ENCODE peak calls at places on chromosomes 11 and 22, in six cellular contexts. F is K562, P is IMR-90, U is A549, L is HepG2, E is GM12878. O is an unnamed sample.

GRCh38 chr11:68035266-68035876 is 3.5 kb upstream of the TCIRG1 start:
- DNase-seq in F (no peak), P (no peak), U (no peak), L (no peak), E (no peak), O (no peak)

GRCh38 chr11:128448487-128448886 is 138.9 kb downstream of the ETS1 start:
- DNase-seq in F (no peak), P (peak), U (peak), L (peak), E (no peak), O (no peak)

GRCh38 chr11:102560555-102561011 is 30.0 kb upstream of the MMP7 start:
- DNase-seq in F (no peak), P (peak), U (no peak), L (no peak), E (peak), O (no peak)

GRCh38 chr11:133239530-133239929 is 292.8 kb downstream of the OPCML start:
- DNase-seq in F (no peak), P (no peak), U (no peak), L (no peak), E (no peak), O (no peak)

GRCh38 chr11:45355706-45356041 is 69.5 kb upstream of the SYT13 start:
- DNase-seq in F (no peak), P (no peak), U (no peak), L (no peak), E (no peak), O (no peak)

GRCh38 chr11:64592656-64593055 is 1.6 kb downstream of the SLC22A12 start:
- DNase-seq in F (no peak), P (no peak), U (no peak), L (no peak), E (no peak), O (no peak)

GRCh38 chr11:97893612-97894011 is 1127.1 kb upstream of the CNTN5 start:
- DNase-seq in F (no peak), P (no peak), U (no peak), L (no peak), E (no peak), O (no peak)

GRCh38 chr11:131246589-131247164 is 123.7 kb upstream of the NTM start:
- DNase-seq in F (peak), P (no peak), U (peak), L (peak), E (no peak), O (peak)

GRCh38 chr11:69166186-69167115 is 10.7 kb downstream of the SMIM38 start:
- DNase-seq in F (peak), P (peak), U (peak), L (peak), E (peak), O (peak)

GRCh38 chr11:95991545-95991944 is 67.6 kb upstream of the MTMR2 start:
- DNase-seq in F (no peak), P (peak), U (no peak), L (no peak), E (no peak), O (no peak)

GRCh38 chr11:131290111-131290510 is 80.3 kb upstream of the NTM start:
- DNase-seq in F (no peak), P (no peak), U (no peak), L (no peak), E (no peak), O (no peak)

GRCh38 chr11:86743223-86744118 is 56.9 kb upstream of the PRSS23 start:
- DNase-seq in F (peak), P (peak), U (peak), L (peak), E (no peak), O (peak)

GRCh38 chr11:86476109-86476861 is 101.6 kb downstream of the CCDC81 start:
- DNase-seq in F (no peak), P (peak), U (no peak), L (peak), E (no peak), O (no peak)

GRCh38 chr11:20161230-20161918 is 1.1 kb upstream of the DBX1 start:
- DNase-seq in F (no peak), P (no peak), U (no peak), L (no peak), E (no peak), O (peak)

GRCh38 chr22:48459859-48460823 is 1367.5 kb downstream of the BRD1 start:
- DNase-seq in F (no peak), P (no peak), U (no peak), L (no peak), E (no peak), O (no peak)

GRCh38 chr22:36385491-36386350 is 2.0 kb downstream of the MYH9 start:
- DNase-seq in F (no peak), P (no peak), U (peak), L (peak), E (no peak), O (no peak)

GRCh38 chr11:68325183-68325893 is 12.9 kb downstream of the LRP5 start:
- DNase-seq in F (no peak), P (no peak), U (no peak), L (no peak), E (no peak), O (no peak)

GRCh38 chr22:42562282-42562681 is 8.5 kb downstream of the SERHL2 start:
- DNase-seq in F (no peak), P (no peak), U (no peak), L (peak), E (no peak), O (no peak)

DNA sequence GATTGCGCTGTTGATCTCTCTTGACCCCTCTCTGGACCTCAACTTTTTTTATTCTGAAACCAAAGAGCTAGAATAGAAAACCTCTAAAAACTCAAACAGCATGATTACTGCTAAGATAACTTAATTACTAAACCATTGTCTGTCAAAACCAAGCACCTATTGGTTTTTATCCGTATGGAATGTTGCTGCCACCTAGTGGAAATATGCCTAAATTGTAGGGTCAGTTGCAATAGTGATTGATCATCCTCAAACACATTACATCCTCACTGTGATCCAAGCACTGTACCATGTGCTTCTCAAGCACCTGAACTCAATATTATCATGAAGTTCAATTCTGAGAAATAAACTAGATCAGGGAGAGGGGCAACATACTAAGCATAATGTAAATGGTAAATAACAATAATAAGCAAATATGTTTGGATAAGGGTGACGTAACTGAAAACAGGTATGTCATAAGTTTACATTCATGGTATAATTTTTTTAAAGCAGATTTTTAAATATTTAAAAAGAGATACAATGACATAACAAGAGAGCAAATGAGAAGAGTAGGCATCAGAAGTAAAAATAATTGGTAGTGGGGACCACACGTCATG is 3.8 kb upstream of the OR5A2 start:
- DNase-seq in F (peak), P (peak), U (peak), L (peak), E (peak), O (peak)
- TF ChIP-seq BHLHE40 in F (no peak), P (no peak), U (no peak), L (no peak), E (no peak), O (no peak)

DNA sequence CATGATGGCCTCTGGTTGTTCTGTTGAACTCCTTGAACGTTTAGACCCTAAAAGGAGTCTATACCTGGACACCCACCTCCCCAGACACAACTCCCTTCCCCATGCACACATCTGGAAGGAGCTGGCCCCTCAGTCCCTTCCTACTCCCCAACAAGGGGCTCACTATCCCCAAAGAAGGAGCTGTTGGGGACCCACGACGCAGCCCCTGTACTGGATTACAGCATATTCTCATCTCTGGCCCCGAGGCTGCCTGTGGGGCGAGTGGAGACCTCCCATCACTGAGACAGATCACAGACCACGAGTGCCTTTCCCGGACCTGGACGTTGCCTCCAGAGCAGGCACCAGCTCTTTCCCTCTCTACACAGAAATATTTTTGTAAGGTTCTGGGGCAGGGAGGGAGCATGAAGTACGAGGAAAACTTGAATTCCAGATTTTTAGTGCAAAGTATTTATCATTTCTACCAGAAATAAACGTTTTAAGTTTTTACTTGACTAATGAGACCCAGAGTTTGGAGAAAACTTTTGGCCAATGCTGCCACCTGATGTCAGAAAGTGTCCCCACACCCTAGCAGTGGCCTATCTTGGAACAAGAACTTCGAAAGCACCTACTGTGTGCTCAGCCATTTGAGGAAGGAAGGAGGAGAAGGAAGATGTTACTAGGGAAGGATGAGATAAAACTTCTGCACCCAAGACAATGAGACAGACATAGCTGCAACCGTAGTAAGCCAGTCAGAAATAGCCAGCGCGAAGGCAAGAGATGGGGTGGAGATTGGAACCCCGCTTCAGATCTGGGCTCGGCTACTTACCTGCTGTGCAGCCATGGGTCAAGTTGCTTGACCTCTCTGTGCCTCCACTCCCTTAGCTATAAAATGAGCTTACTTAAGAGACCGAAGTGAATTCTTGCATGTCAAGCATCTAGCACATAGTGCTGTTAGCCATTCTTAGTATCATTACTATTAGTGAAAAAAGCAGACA is 10.2 kb upstream of the POU2F3 start:
- DNase-seq in F (peak), P (peak), U (peak), L (peak), E (no peak), O (no peak)
- TF ChIP-seq BHLHE40 in F (no peak), P (no peak), U (no peak), L (no peak), E (no peak), O (no peak)

GRCh38 chr11:120518356-120518755 is 6.8 kb downstream of the GRIK4 start:
- DNase-seq in F (no peak), P (no peak), U (no peak), L (no peak), E (no peak), O (no peak)

GRCh38 chr11:120519474-120519873 is 7.9 kb downstream of the GRIK4 start:
- DNase-seq in F (no peak), P (no peak), U (no peak), L (no peak), E (no peak), O (no peak)

GRCh38 chr11:120516461-120517389 is 5.2 kb downstream of the GRIK4 start:
- DNase-seq in F (no peak), P (no peak), U (no peak), L (peak), E (no peak), O (no peak)

GRCh38 chr11:120515186-120515723 is 3.7 kb downstream of the GRIK4 start:
- DNase-seq in F (no peak), P (no peak), U (no peak), L (no peak), E (no peak), O (no peak)

GRCh38 chr11:120517390-120518315 is 6.1 kb downstream of the GRIK4 start:
- DNase-seq in F (no peak), P (peak), U (no peak), L (no peak), E (no peak), O (no peak)
- TF ChIP-seq BHLHE40 in F (no peak), P (no peak), U (no peak), L (no peak), E (no peak), O (no peak)

GRCh38 chr11:76659672-76660532 is 10.6 kb downstream of the LRRC32 start:
- DNase-seq in F (no peak), P (no peak), U (no peak), L (no peak), E (no peak), O (no peak)
- TF ChIP-seq BHLHE40 in F (no peak), P (no peak), U (no peak), L (no peak), E (no peak), O (no peak)

DNA sequence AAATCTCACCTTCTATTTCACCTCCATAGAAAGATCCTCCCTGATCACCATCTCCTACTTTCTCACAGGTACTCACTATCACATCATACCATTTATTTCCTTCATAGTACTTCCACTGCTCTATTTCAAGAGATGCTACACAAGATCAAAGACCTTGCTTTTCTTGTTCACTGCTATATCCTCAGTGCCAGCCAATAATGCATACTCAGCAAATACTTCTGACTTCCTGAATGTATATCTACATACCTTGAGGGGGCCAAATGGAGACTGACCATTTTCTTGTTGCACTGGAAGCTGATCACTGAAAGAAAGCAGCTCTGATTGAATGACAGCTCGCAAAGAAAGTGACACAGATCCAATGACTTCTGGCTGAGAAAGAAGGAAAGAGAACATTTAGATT is 64.7 kb downstream of the C2CD3 start:
- DNase-seq in F (no peak), P (no peak), U (no peak), L (no peak), E (no peak), O (no peak)
- TF ChIP-seq BHLHE40 in F (no peak), P (no peak), U (no peak), L (no peak), E (no peak), O (no peak)

DNA sequence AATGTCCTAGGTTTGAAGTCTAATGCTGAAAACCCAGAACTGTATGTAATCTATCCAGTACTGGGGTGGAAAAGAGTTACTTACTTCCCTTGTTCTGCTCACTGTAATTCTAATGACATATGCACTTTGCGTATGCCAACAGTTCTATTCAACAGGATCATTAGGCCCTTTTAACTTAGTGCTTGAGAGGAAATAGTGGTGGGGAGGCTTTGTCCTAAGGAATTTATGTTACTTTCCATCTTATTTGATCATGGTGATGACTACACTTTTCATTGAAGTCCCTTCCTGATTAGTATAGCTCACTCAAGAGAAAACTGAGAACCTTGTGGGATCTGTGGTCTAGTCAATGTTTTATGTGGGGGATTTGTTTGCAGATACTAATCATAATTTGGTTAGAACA is 348.2 kb downstream of the GUCY1A2 start:
- DNase-seq in F (no peak), P (peak), U (no peak), L (no peak), E (no peak), O (no peak)
- TF ChIP-seq BHLHE40 in F (no peak), P (no peak), U (no peak), L (no peak), E (no peak), O (no peak)

DNA sequence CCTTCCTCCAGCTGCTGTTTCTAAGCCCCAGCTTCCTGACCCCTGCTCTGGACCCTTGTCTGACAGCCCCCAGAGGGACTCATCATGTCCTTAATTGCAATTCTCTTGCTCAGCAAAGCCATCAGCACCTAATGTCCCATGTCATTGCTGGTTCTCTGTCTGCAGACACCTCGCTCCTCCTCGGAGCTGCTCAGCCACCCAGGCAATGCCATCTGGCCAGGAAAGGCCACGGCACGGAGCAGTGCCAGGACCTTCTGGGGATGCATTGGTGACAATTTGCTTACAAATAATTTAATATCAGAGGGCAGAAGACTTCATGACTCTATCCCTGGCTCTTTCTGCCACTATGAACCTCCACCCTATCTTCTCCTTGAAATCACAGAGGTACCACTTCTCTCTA is 107.0 kb upstream of the THY1 start:
- DNase-seq in F (no peak), P (no peak), U (no peak), L (no peak), E (no peak), O (no peak)
- TF ChIP-seq BHLHE40 in F (no peak), P (no peak), U (no peak), L (no peak), E (no peak), O (no peak)

DNA sequence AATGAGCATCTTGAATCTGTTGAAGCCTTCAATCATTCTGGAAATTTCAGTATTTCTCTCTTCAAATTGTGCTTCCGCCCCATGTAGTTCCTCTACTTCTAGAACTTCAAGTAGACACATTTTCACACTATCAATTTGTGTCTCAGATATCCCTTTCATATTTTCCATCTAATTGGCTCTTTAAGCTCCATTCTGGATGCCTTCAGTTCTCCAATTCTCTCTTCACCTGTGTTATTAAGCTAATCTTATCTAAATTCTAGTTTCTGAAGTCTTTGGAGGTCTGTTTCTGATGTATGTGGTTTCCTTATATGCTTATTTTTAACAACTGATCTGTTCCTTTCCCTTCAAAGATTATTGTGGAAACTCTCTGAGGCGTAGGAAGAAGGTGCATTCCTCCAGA is 36.3 kb downstream of the CSTF3 start:
- DNase-seq in F (no peak), P (no peak), U (no peak), L (no peak), E (no peak), O (no peak)
- TF ChIP-seq BHLHE40 in F (no peak), P (no peak), U (no peak), L (no peak), E (no peak), O (no peak)

DNA sequence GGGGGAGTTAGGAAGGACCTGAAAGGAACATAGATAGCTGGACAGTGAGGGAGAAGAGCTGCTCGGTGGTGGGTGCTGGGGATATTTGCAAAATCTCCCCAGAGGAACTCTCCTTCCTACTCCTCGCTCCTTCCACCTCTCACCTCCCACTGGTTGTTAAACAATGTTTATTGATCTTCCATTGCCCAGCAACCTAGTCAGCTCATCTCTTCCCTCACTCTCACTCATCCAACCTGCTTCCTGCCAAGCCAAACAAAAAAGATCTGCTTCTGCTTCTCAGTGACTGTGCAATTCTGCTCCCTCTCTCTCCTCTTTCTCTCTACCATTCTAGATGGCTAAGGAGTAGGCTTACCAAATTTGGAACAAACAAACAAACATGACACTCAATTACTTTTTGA is 115.0 kb downstream of the SLC1A2 start:
- DNase-seq in F (no peak), P (peak), U (peak), L (peak), E (no peak), O (no peak)
- TF ChIP-seq BHLHE40 in F (no peak), P (no peak), U (no peak), L (no peak), E (no peak), O (no peak)